ENCODE peak calls at places on chromosome 1, in eight cellular contexts. One of them, this sample, is unnamed.
A peak's percentile ranks its signal among the peaks of the same experiment; 100 is the strongest.

GRCh38 chr1:12173631-12174121 is 6.9 kb downstream of the TNFRSF1B start:
- DNase-seq in pancreas: no peak
- DNase-seq in IMR-90: peak; percentile 35
- DNase-seq in astrocyte of the spinal cord: no peak
- DNase-seq in fibroblast of lung: no peak
- DNase-seq in A549: no peak
- DNase-seq in heart left ventricle: peak; percentile 70
- DNase-seq in GM06990: peak; percentile 63
- DNase-seq in this sample: no peak

GRCh38 chr1:39925727-39926342 is 24.1 kb upstream of the MYCL start:
- DNase-seq in GM06990: no peak
- DNase-seq in A549: no peak
- DNase-seq in heart left ventricle: no peak
- DNase-seq in astrocyte of the spinal cord: no peak
- DNase-seq in fibroblast of lung: no peak
- DNase-seq in IMR-90: peak; percentile 35
- DNase-seq in pancreas: no peak
- DNase-seq in this sample: no peak

GRCh38 chr1:208387908-208388756 is 143.9 kb upstream of the PLXNA2 start:
- DNase-seq in fibroblast of lung: no peak
- DNase-seq in heart left ventricle: no peak
- DNase-seq in pancreas: no peak
- DNase-seq in A549: no peak
- DNase-seq in astrocyte of the spinal cord: no peak
- DNase-seq in IMR-90: no peak
- DNase-seq in GM06990: no peak
- DNase-seq in this sample: no peak

GRCh38 chr1:245678866-245679411 is 524.2 kb downstream of the KIF26B start:
- DNase-seq in GM06990: no peak
- DNase-seq in astrocyte of the spinal cord: no peak
- DNase-seq in pancreas: no peak
- DNase-seq in A549: no peak
- DNase-seq in heart left ventricle: no peak
- DNase-seq in IMR-90: no peak
- DNase-seq in fibroblast of lung: no peak
- DNase-seq in this sample: no peak

GRCh38 chr1:94039514-94039870 is 81.5 kb downstream of the ABCA4 start:
- DNase-seq in pancreas: peak; percentile 84
- DNase-seq in IMR-90: peak; percentile 62
- DNase-seq in fibroblast of lung: peak; percentile 59
- DNase-seq in heart left ventricle: peak; percentile 71
- DNase-seq in A549: peak; percentile 69
- DNase-seq in astrocyte of the spinal cord: peak; percentile 74
- DNase-seq in GM06990: no peak
- DNase-seq in this sample: peak; percentile 59

GRCh38 chr1:67850611-67851075 is 17.4 kb upstream of the GNG12 start:
- DNase-seq in GM06990: no peak
- DNase-seq in A549: peak; percentile 86
- DNase-seq in IMR-90: peak; percentile 92
- DNase-seq in fibroblast of lung: peak; percentile 92
- DNase-seq in pancreas: peak; percentile 93
- DNase-seq in astrocyte of the spinal cord: peak; percentile 85
- DNase-seq in heart left ventricle: peak; percentile 60
- DNase-seq in this sample: peak; percentile 94

GRCh38 chr1:36352910-36353878 is 29.7 kb upstream of the EVA1B start:
- DNase-seq in A549: no peak
- DNase-seq in pancreas: no peak
- DNase-seq in GM06990: no peak
- DNase-seq in fibroblast of lung: peak; percentile 85
- DNase-seq in astrocyte of the spinal cord: peak; percentile 79
- DNase-seq in heart left ventricle: no peak
- DNase-seq in IMR-90: peak; percentile 79
- DNase-seq in this sample: peak; percentile 52

GRCh38 chr1:18111605-18112297 is 4.2 kb downstream of the IGSF21 start:
- DNase-seq in A549: no peak
- DNase-seq in heart left ventricle: no peak
- DNase-seq in astrocyte of the spinal cord: no peak
- DNase-seq in IMR-90: no peak
- DNase-seq in fibroblast of lung: no peak
- DNase-seq in GM06990: no peak
- DNase-seq in pancreas: no peak
- DNase-seq in this sample: no peak

GRCh38 chr1:162166934-162167615 is 97.6 kb downstream of the NOS1AP start:
- DNase-seq in IMR-90: no peak
- DNase-seq in GM06990: no peak
- DNase-seq in pancreas: no peak
- DNase-seq in heart left ventricle: no peak
- DNase-seq in A549: no peak
- DNase-seq in fibroblast of lung: no peak
- DNase-seq in astrocyte of the spinal cord: peak; percentile 13
- DNase-seq in this sample: peak; percentile 7

GRCh38 chr1:170790651-170791071 is 126.7 kb downstream of the PRRX1 start:
- DNase-seq in pancreas: no peak
- DNase-seq in heart left ventricle: no peak
- DNase-seq in astrocyte of the spinal cord: peak; percentile 37
- DNase-seq in GM06990: no peak
- DNase-seq in A549: no peak
- DNase-seq in fibroblast of lung: peak; percentile 60
- DNase-seq in IMR-90: peak; percentile 75
- DNase-seq in this sample: no peak

GRCh38 chr1:156625436-156626078 is 6.3 kb downstream of the HAPLN2 start:
- DNase-seq in astrocyte of the spinal cord: peak; percentile 40
- DNase-seq in pancreas: peak; percentile 88
- DNase-seq in IMR-90: peak; percentile 28
- DNase-seq in heart left ventricle: peak; percentile 46
- DNase-seq in fibroblast of lung: peak; percentile 18
- DNase-seq in GM06990: peak; percentile 73
- DNase-seq in A549: peak; percentile 61
- DNase-seq in this sample: peak; percentile 21

GRCh38 chr1:220666349-220666748 is 23.8 kb upstream of the C1orf115 start:
- DNase-seq in fibroblast of lung: no peak
- DNase-seq in heart left ventricle: no peak
- DNase-seq in GM06990: no peak
- DNase-seq in astrocyte of the spinal cord: no peak
- DNase-seq in pancreas: no peak
- DNase-seq in A549: no peak
- DNase-seq in IMR-90: no peak
- DNase-seq in this sample: no peak

GRCh38 chr1:178539291-178539690 is 26.4 kb downstream of the TEX35 start:
- DNase-seq in IMR-90: no peak
- DNase-seq in heart left ventricle: no peak
- DNase-seq in fibroblast of lung: peak; percentile 15
- DNase-seq in pancreas: no peak
- DNase-seq in GM06990: no peak
- DNase-seq in A549: no peak
- DNase-seq in astrocyte of the spinal cord: no peak
- DNase-seq in this sample: no peak
- TF ChIP-seq CTCF in IMR-90: no peak
- TF ChIP-seq CTCF in heart left ventricle: no peak
- TF ChIP-seq CTCF in fibroblast of lung: no peak
- TF ChIP-seq CTCF in pancreas: no peak
- TF ChIP-seq CTCF in GM06990: no peak
- TF ChIP-seq CTCF in A549: no peak
- TF ChIP-seq CTCF in astrocyte of the spinal cord: no peak
- TF ChIP-seq CTCF in this sample: no peak

GRCh38 chr1:10698726-10699469 is 97.5 kb downstream of the CASZ1 start:
- DNase-seq in fibroblast of lung: no peak
- DNase-seq in GM06990: no peak
- DNase-seq in heart left ventricle: no peak
- DNase-seq in A549: no peak
- DNase-seq in astrocyte of the spinal cord: no peak
- DNase-seq in IMR-90: no peak
- DNase-seq in pancreas: no peak
- DNase-seq in this sample: no peak
- H3K4me3 ChIP-seq in fibroblast of lung: no peak overlapping the region
- H3K4me3 ChIP-seq in GM06990: no peak overlapping the region
- H3K4me3 ChIP-seq in heart left ventricle: no peak overlapping the region
- H3K4me3 ChIP-seq in A549: no peak overlapping the region
- H3K4me3 ChIP-seq in astrocyte of the spinal cord: no peak overlapping the region
- H3K4me3 ChIP-seq in IMR-90: no peak overlapping the region
- H3K4me3 ChIP-seq in pancreas: peak overlapping the region; percentile 1
- H3K4me3 ChIP-seq in this sample: no peak overlapping the region

GRCh38 chr1:222792744-222793143 is 22.1 kb upstream of the DISP1 start:
- DNase-seq in IMR-90: peak; percentile 38
- DNase-seq in A549: peak; percentile 19
- DNase-seq in fibroblast of lung: peak; percentile 19
- DNase-seq in pancreas: no peak
- DNase-seq in GM06990: no peak
- DNase-seq in heart left ventricle: no peak
- DNase-seq in astrocyte of the spinal cord: peak; percentile 29
- DNase-seq in this sample: no peak
- TF ChIP-seq CTCF in IMR-90: peak; percentile 79
- TF ChIP-seq CTCF in A549: peak; percentile 90
- TF ChIP-seq CTCF in fibroblast of lung: peak; percentile 44
- TF ChIP-seq CTCF in pancreas: peak; percentile 39
- TF ChIP-seq CTCF in GM06990: peak; percentile 47
- TF ChIP-seq CTCF in heart left ventricle: peak; percentile 41
- TF ChIP-seq CTCF in astrocyte of the spinal cord: peak; percentile 41
- TF ChIP-seq CTCF in this sample: peak; percentile 25

DNA sequence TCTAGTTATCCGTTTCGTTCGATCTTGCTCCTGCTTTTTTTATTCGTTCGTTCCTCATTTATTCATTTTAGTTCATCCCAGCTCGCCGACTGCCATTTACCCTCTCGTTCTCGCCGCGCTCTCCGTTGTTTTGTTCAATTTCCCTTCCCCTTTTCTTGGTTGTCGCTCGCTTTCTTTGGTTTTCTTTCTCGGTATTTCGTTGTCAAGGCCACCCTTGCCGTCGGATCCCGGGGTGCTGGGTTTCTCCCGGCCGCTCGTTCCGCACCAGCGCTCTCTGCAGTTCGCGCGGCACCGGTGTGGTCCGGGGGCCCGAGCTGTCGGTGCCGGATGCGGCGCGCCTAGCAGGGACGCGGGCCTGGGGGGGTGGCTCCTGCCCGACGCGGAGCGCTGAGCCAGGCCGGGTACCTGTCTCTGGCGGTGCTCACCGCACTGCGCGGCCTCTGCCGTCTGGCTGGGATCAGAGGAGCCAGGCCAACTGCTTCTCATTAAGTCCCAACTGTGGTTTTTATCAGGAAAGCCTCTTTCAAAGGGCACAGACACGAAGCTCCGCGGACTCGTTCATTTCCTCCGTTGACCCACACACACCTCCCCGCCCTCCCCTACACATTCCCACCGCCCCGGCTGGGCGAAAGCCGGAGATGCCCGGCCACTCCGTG is 1.7 kb downstream of the ALX3 start:
- DNase-seq in astrocyte of the spinal cord: no peak
- DNase-seq in heart left ventricle: no peak
- DNase-seq in GM06990: no peak
- DNase-seq in A549: no peak
- DNase-seq in pancreas: no peak
- DNase-seq in fibroblast of lung: no peak
- DNase-seq in IMR-90: no peak
- DNase-seq in this sample: no peak
- H3K4me3 ChIP-seq in astrocyte of the spinal cord: no peak overlapping the region
- H3K4me3 ChIP-seq in heart left ventricle: no peak overlapping the region
- H3K4me3 ChIP-seq in GM06990: no peak overlapping the region
- H3K4me3 ChIP-seq in A549: no peak overlapping the region
- H3K4me3 ChIP-seq in pancreas: no peak overlapping the region
- H3K4me3 ChIP-seq in fibroblast of lung: no peak overlapping the region
- H3K4me3 ChIP-seq in IMR-90: no peak overlapping the region
- H3K4me3 ChIP-seq in this sample: no peak overlapping the region

This sample was measured in bronchial epithelial cell.